ENCODE peak calls at places on chromosomes 3 and 15, in seven cellular contexts. B is tibial nerve, E is A549, Y is ovary, F is stomach, N is H1, C is K562. T is an unnamed sample.

GRCh38 chr3:115341208-115341607 is 194.1 kb upstream of the ZBTB20 start:
- DNase-seq in B (no peak), E (peak; percentile 12), Y (no peak), F (no peak), N (no peak), C (no peak), T (no peak)

GRCh38 chr3:184523825-184524615 is 37.6 kb upstream of the EPHB3 start:
- DNase-seq in B (no peak), E (peak; percentile 31), Y (no peak), F (no peak), N (no peak), C (peak; percentile 26), T (no peak)

GRCh38 chr3:172157566-172158258 is 118.3 kb downstream of the FNDC3B start:
- DNase-seq in B (no peak), E (no peak), Y (no peak), F (no peak), N (no peak), C (no peak), T (no peak)

GRCh38 chr3:119664850-119665379 is 4.5 kb upstream of the POPDC2 start:
- DNase-seq in B (no peak), E (peak; percentile 21), Y (no peak), F (no peak), N (no peak), C (no peak), T (no peak)

GRCh38 chr3:45964139-45964538 is 20.9 kb downstream of the CXCR6 start:
- DNase-seq in B (no peak), E (no peak), Y (no peak), F (no peak), N (no peak), C (no peak), T (no peak)

GRCh38 chr3:14946749-14947104 is 656 bp upstream of the NR2C2 start:
- DNase-seq in B (no peak), E (no peak), Y (no peak), F (no peak), N (no peak), C (no peak), T (no peak)

GRCh38 chr3:55476515-55476914 is 10.6 kb downstream of the WNT5A start:
- DNase-seq in B (no peak), E (no peak), Y (no peak), F (no peak), N (no peak), C (no peak), T (no peak)

GRCh38 chr3:141386611-141387110 is 18.4 kb downstream of the ZBTB38 start:
- DNase-seq in B (no peak), E (no peak), Y (no peak), F (no peak), N (no peak), C (no peak), T (no peak)

GRCh38 chr3:87733671-87734367 is 325.0 kb downstream of the CGGBP1 start:
- DNase-seq in B (no peak), E (no peak), Y (no peak), F (no peak), N (no peak), C (no peak), T (no peak)

GRCh38 chr3:179768080-179768479 is 115.2 kb downstream of the USP13 start:
- DNase-seq in B (no peak), E (peak; percentile 22), Y (no peak), F (no peak), N (peak; percentile 58), C (peak; percentile 59), T (no peak)

GRCh38 chr3:194686816-194687637 is 1.3 kb downstream of the FAM43A start:
- DNase-seq in B (no peak), E (no peak), Y (peak; percentile 67), F (peak; percentile 36), N (peak; percentile 74), C (no peak), T (peak; percentile 81)

GRCh38 chr3:124774305-124774673 is 44.0 kb downstream of the UMPS start:
- DNase-seq in B (no peak), E (peak; percentile 56), Y (no peak), F (no peak), N (no peak), C (no peak), T (no peak)

GRCh38 chr3:49389297-49389696 is 22.5 kb downstream of the RHOA start:
- DNase-seq in B (no peak), E (no peak), Y (no peak), F (no peak), N (no peak), C (no peak), T (no peak)

GRCh38 chr3:120648290-120648689 is 33.7 kb downstream of the HGD start:
- DNase-seq in B (no peak), E (no peak), Y (no peak), F (no peak), N (no peak), C (no peak), T (no peak)

GRCh38 chr15:98888839-98889479 is 118.6 kb downstream of the PGPEP1L start:
- DNase-seq in B (no peak), E (peak; percentile 85), Y (no peak), F (no peak), N (no peak), C (no peak), T (no peak)

DNA sequence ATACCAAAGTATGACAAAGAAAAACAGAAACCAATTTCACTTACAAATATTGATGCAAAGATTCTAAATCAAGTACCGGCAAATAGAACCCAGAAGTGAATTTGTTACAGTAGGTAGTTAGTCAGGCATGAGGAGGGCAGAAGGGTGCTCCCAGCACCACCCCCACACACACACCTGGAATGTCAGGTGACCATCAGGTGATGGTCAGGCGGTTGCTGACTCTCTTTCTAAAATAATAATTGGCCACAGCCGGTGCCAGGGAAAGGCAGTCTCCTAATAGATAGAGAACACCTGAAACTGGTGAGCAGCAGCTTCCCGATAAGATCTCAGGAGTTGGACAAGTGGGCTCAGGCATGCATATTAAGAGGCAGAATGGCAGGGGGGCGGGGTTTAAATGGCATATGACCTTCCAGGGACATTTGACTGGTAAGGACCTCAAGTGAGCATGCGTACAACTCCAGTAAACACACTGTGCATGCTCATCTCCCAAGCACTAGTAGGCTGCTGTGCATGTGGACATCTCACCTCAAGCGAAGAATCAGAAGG is 131.1 kb downstream of the ANO10 start:
- DNase-seq in B (no peak), E (no peak), Y (no peak), F (no peak), N (no peak), C (no peak), T (no peak)
- TF ChIP-seq EP300 in B (no peak), E (no peak), Y (no peak), F (no peak), N (no peak), C (no peak), T (no peak)

GRCh38 chr15:74655424-74655823 is 39.8 kb downstream of the CLK3 start:
- DNase-seq in B (no peak), E (no peak), Y (no peak), F (no peak), N (no peak), C (no peak), T (no peak)

GRCh38 chr15:74651251-74651741 is 35.7 kb downstream of the CLK3 start:
- DNase-seq in B (no peak), E (no peak), Y (no peak), F (no peak), N (no peak), C (no peak), T (no peak)

GRCh38 chr15:74656935-74657535 is 38.8 kb downstream of the EDC3 start:
- DNase-seq in B (no peak), E (no peak), Y (no peak), F (no peak), N (no peak), C (no peak), T (no peak)

GRCh38 chr15:74657846-74658245 is 38.0 kb downstream of the EDC3 start:
- DNase-seq in B (no peak), E (no peak), Y (no peak), F (no peak), N (no peak), C (peak; percentile 24), T (no peak)

DNA sequence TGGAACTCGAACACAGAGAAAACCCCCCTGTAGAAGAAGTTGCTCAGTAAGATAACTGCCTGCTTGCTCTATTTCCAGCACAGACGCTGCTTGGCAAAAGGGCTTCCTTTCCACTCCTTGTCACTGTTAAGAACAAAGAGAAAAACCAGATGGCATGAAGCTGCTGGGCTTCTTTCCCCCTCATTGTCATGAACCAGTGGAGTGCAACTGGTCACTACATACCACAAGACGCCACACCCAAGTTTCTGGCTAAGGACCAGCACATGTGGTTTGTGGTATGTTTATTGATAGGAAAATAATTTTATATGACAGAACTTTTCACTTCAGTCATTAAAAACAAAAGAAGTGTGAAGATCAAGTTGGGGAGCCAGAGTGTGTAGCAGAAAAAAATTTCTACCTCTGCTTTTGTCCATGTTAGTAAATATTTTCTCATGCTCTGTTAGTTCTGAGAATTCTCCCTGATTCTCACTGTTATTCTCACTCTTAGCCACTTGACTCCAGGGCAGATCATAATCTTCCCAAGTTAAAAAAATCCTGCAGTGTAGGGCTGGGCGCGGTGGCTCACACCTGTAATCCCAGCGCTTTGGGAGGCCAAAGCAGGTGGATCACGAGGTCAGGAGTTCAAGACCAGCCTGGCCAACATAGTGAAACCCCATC is 37.9 kb downstream of the CLK3 start:
- DNase-seq in B (no peak), E (no peak), Y (no peak), F (peak; percentile 63), N (no peak), C (no peak), T (peak; percentile 79)
- TF ChIP-seq EP300 in B (no peak), E (no peak), Y (no peak), F (no peak), N (no peak), C (no peak), T (no peak)

GRCh38 chr3:158644345-158644908 is at the start of gene GFM1:
- DNase-seq in B (peak; percentile 84), E (peak; percentile 97), Y (peak; percentile 88), F (peak; percentile 95), N (peak; percentile 87), C (peak; percentile 76), T (peak; percentile 96)
- TF ChIP-seq EP300 in B (peak; percentile 87), E (no peak), Y (no peak), F (no peak), N (no peak), C (peak; percentile 35), T (no peak)

GRCh38 chr3:99857278-99857677 is 39.6 kb downstream of the CMSS1 start:
- DNase-seq in B (no peak), E (no peak), Y (no peak), F (no peak), N (no peak), C (no peak), T (no peak)

GRCh38 chr3:99855900-99856299 is 38.2 kb downstream of the CMSS1 start:
- DNase-seq in B (no peak), E (no peak), Y (no peak), F (no peak), N (no peak), C (no peak), T (no peak)

GRCh38 chr3:99856437-99857220 is 39.0 kb downstream of the CMSS1 start:
- DNase-seq in B (no peak), E (no peak), Y (no peak), F (no peak), N (no peak), C (no peak), T (no peak)

GRCh38 chr3:99859855-99860254 is 42.2 kb downstream of the CMSS1 start:
- DNase-seq in B (no peak), E (peak; percentile 36), Y (no peak), F (no peak), N (no peak), C (no peak), T (no peak)

GRCh38 chr3:99858461-99858860 is 40.8 kb downstream of the CMSS1 start:
- DNase-seq in B (no peak), E (no peak), Y (no peak), F (no peak), N (no peak), C (no peak), T (no peak)
- TF ChIP-seq EP300 in B (no peak), E (no peak), Y (no peak), F (no peak), N (no peak), C (no peak), T (no peak)

T was measured in sigmoid colon.